ENCODE peak calls at places on chromosomes 16 and 17, in four cellular contexts. N, K, A and D are unnamed samples.

GRCh38 chr16:82655315-82655714 is 28.5 kb downstream of the CDH13 start:
- DNase-seq in N (peak), K (peak), A (no peak), D (peak)

GRCh38 chr17:50020841-50021599 is 26.0 kb upstream of the DLX3 start:
- DNase-seq in N (no peak), K (no peak), A (peak), D (no peak)

GRCh38 chr17:17783121-17783824 is 53.5 kb downstream of the SREBF1 start:
- DNase-seq in N (peak), K (peak), A (peak), D (no peak)

GRCh38 chr16:86214326-86215232 is 295.7 kb upstream of the FOXF1 start:
- DNase-seq in N (no peak), K (no peak), A (no peak), D (no peak)

GRCh38 chr16:12186774-12187335 is 210.3 kb downstream of the SNX29 start:
- DNase-seq in N (no peak), K (no peak), A (no peak), D (peak)

GRCh38 chr16:12225816-12226480 is 249.4 kb downstream of the SNX29 start:
- DNase-seq in N (no peak), K (peak), A (no peak), D (no peak)

GRCh38 chr17:40069751-40070643 is 7.2 kb downstream of the THRA start:
- DNase-seq in N (no peak), K (peak), A (no peak), D (no peak)

GRCh38 chr16:11100239-11100750 is 155.7 kb downstream of the SOCS1 start:
- DNase-seq in N (peak), K (peak), A (no peak), D (peak)

GRCh38 chr16:85803570-85803969 is 4.1 kb downstream of the COX4I1 start:
- DNase-seq in N (no peak), K (no peak), A (no peak), D (no peak)

GRCh38 chr16:30356401-30357084 is 1.4 kb upstream of the CD2BP2 start:
- DNase-seq in N (no peak), K (no peak), A (no peak), D (no peak)

GRCh38 chr17:55751720-55752250 is 934 bp downstream of the PCTP start:
- DNase-seq in N (no peak), K (no peak), A (no peak), D (no peak)

GRCh38 chr16:49280022-49280741 is 1.5 kb downstream of the CBLN1 start:
- DNase-seq in N (no peak), K (no peak), A (no peak), D (no peak)

GRCh38 chr17:67421869-67422273 is 44.8 kb downstream of the PITPNC1 start:
- DNase-seq in N (peak), K (peak), A (no peak), D (peak)

GRCh38 chr16:3152273-3153076 is 17.6 kb downstream of the ZNF213 start:
- DNase-seq in N (peak), K (peak), A (peak), D (peak)

GRCh38 chr16:21021316-21021715 is 120.7 kb downstream of the LYRM1 start:
- DNase-seq in N (no peak), K (no peak), A (no peak), D (no peak)

GRCh38 chr17:76529643-76530488 is 7.6 kb downstream of the CYGB start:
- DNase-seq in N (no peak), K (peak), A (peak), D (peak)

GRCh38 chr17:43456029-43456428 is 27.7 kb upstream of the DHX8 start:
- DNase-seq in N (no peak), K (no peak), A (no peak), D (no peak)

GRCh38 chr16:15976929-15977637 is 27.7 kb downstream of the ABCC1 start:
- DNase-seq in N (no peak), K (peak), A (no peak), D (peak)

GRCh38 chr17:7842380-7842949 is 8.4 kb downstream of the KDM6B start:
- DNase-seq in N (peak), K (peak), A (peak), D (peak)

GRCh38 chr17:74332017-74332650 is 6.1 kb downstream of the KIF19 start:
- DNase-seq in N (no peak), K (no peak), A (no peak), D (no peak)

GRCh38 chr16:1089822-1090619 is 6.0 kb downstream of the C1QTNF8 start:
- DNase-seq in N (no peak), K (no peak), A (no peak), D (no peak)

GRCh38 chr17:59387351-59388069 is 56.1 kb downstream of the YPEL2 start:
- DNase-seq in N (no peak), K (no peak), A (no peak), D (no peak)

GRCh38 chr17:67223924-67224323 is 21.1 kb downstream of the HELZ start:
- DNase-seq in N (no peak), K (no peak), A (no peak), D (no peak)

GRCh38 chr16:85422374-85423185 is 190.5 kb upstream of the GSE1 start:
- DNase-seq in N (no peak), K (no peak), A (peak), D (no peak)

GRCh38 chr17:77376795-77377751 is 236.3 kb downstream of the SEC14L1 start:
- DNase-seq in N (no peak), K (peak), A (peak), D (no peak)

GRCh38 chr16:24499193-24499814 is 40.1 kb upstream of the RBBP6 start:
- DNase-seq in N (no peak), K (peak), A (no peak), D (no peak)

GRCh38 chr16:53090591-53091507 is 36.1 kb downstream of the CHD9 start:
- DNase-seq in N (no peak), K (peak), A (peak), D (peak)

GRCh38 chr17:63774141-63774981 is at the start of gene DDX42:
- DNase-seq in N (peak), K (peak), A (peak), D (peak)

GRCh38 chr16:71383054-71383773 is 24.7 kb downstream of the CALB2 start:
- DNase-seq in N (no peak), K (peak), A (no peak), D (no peak)

GRCh38 chr16:86632206-86632605 is 53.9 kb downstream of the FOXL1 start:
- DNase-seq in N (no peak), K (no peak), A (no peak), D (no peak)

GRCh38 chr17:49440581-49440980 is 25.9 kb upstream of the PHB1 start:
- DNase-seq in N (no peak), K (no peak), A (no peak), D (no peak)

GRCh38 chr16:19274178-19274797 is 11.2 kb upstream of the CLEC19A start:
- DNase-seq in N (no peak), K (no peak), A (no peak), D (no peak)

GRCh38 chr16:68370221-68370920 is 59.6 kb downstream of the PRMT7 start:
- DNase-seq in N (no peak), K (no peak), A (no peak), D (no peak)

GRCh38 chr17:19664821-19665181 is 16.2 kb downstream of the ALDH3A2 start:
- DNase-seq in N (no peak), K (no peak), A (no peak), D (no peak)

GRCh38 chr16:28014851-28015250 is 48.7 kb downstream of the GSG1L start:
- DNase-seq in N (no peak), K (no peak), A (no peak), D (no peak)

GRCh38 chr16:48911700-48912099 is 301.7 kb upstream of the N4BP1 start:
- DNase-seq in N (no peak), K (no peak), A (no peak), D (no peak)

GRCh38 chr16:75710344-75710743 is 9.1 kb upstream of the DUXB start:
- DNase-seq in N (no peak), K (no peak), A (no peak), D (no peak)

GRCh38 chr16:89171216-89172170 is at the start of gene CDH15:
- DNase-seq in N (peak), K (peak), A (peak), D (peak)
- H3K4me3 ChIP-seq in N (peak), K (no peak), A (no peak), D (peak)

GRCh38 chr17:81453049-81453448 is 57.8 kb downstream of the BAHCC1 start:
- DNase-seq in N (no peak), K (no peak), A (no peak), D (no peak)
- H3K4me3 ChIP-seq in N (no peak), K (no peak), A (no peak), D (no peak)

GRCh38 chr17:29590979-29591736 is 1.7 kb upstream of the GIT1 start:
- DNase-seq in N (no peak), K (peak), A (no peak), D (no peak)
- H3K4me3 ChIP-seq in N (no peak), K (peak), A (no peak), D (peak)

DNA sequence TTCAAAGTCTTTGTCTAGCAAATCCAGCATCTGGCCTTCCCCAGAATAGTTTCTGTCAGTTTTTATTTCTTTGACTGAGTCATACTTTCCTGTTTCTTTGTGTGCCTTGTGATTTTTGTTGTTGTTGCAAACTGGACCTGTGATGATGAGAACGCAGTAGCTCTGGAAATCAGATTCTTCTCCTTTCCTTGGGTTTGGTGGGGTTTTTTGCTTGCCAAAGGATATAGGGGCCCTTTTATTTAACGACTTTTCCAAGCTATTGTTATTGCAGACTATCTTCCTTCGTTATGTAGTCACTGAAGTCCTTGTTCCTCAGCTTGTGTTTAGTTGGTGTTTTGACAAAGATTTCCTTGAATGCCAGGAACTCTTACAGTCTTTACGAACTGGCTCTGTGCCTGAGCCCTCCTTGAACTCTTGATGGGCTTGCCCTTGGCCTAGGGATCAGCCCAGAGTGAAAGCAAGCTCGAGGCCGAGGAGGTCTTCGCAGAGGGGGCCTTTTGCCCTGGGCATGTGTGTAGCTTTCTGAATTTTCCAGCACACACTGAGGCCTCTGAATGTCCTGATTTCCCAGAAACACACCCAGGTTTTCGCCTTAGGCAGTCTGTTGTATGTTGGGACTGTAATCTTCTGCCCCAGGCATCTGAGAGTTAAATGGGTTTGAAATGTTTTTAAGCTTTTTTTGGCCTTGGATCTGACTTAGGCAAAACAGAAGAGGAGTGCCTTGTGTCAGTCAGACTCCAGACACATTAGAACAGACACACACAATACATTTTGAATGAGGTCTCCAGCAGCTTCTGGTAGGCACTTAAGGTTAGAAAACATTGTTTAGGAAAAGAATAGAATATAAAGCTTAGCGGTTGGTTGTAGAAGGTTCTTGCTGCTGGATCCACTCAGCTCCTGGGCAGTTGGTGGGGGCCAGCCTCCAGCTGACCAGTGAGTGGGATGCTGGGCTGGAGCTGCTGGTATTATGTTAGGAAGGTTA is 17.0 kb downstream of the FOXK2 start:
- DNase-seq in N (no peak), K (peak), A (peak), D (peak)
- H3K4me3 ChIP-seq in N (no peak), K (peak), A (no peak), D (no peak)